ENCODE peak calls at places on chromosome 5, in seven cellular contexts. One of them, this sample, is unnamed.

GRCh38 chr5:102971693-102972293 is 148.1 kb downstream of the GIN1 start:
- DNase-seq in RWPE1: peak
- DNase-seq in sigmoid colon: no peak
- DNase-seq in thyroid gland: no peak
- DNase-seq in CD8-positive, alpha-beta T cell: no peak
- DNase-seq in spleen: no peak
- DNase-seq in OCI-LY7: peak
- DNase-seq in this sample: peak

GRCh38 chr5:78638423-78638822 is 10.1 kb downstream of the LHFPL2 start:
- DNase-seq in RWPE1: peak
- DNase-seq in OCI-LY7: no peak
- DNase-seq in sigmoid colon: peak
- DNase-seq in CD8-positive, alpha-beta T cell: no peak
- DNase-seq in thyroid gland: peak
- DNase-seq in spleen: no peak
- DNase-seq in this sample: peak

GRCh38 chr5:79229357-79230174 is 6.4 kb upstream of the JMY start:
- DNase-seq in spleen: peak
- DNase-seq in sigmoid colon: no peak
- DNase-seq in RWPE1: peak
- DNase-seq in OCI-LY7: no peak
- DNase-seq in thyroid gland: no peak
- DNase-seq in CD8-positive, alpha-beta T cell: no peak
- DNase-seq in this sample: peak

GRCh38 chr5:76958976-76959767 is 6.3 kb downstream of the CRHBP start:
- DNase-seq in spleen: no peak
- DNase-seq in CD8-positive, alpha-beta T cell: no peak
- DNase-seq in OCI-LY7: no peak
- DNase-seq in sigmoid colon: no peak
- DNase-seq in thyroid gland: no peak
- DNase-seq in RWPE1: peak
- DNase-seq in this sample: peak

GRCh38 chr5:591746-592145 is 20.4 kb upstream of the CEP72 start:
- DNase-seq in OCI-LY7: no peak
- DNase-seq in sigmoid colon: peak
- DNase-seq in RWPE1: no peak
- DNase-seq in thyroid gland: no peak
- DNase-seq in CD8-positive, alpha-beta T cell: no peak
- DNase-seq in spleen: peak
- DNase-seq in this sample: no peak

GRCh38 chr5:93741136-93741811 is at the start of gene POU5F2:
- DNase-seq in thyroid gland: no peak
- DNase-seq in CD8-positive, alpha-beta T cell: no peak
- DNase-seq in spleen: no peak
- DNase-seq in OCI-LY7: no peak
- DNase-seq in RWPE1: no peak
- DNase-seq in sigmoid colon: no peak
- DNase-seq in this sample: no peak

GRCh38 chr5:100682625-100683024 is 147.5 kb downstream of the FAM174A start:
- DNase-seq in thyroid gland: no peak
- DNase-seq in sigmoid colon: no peak
- DNase-seq in OCI-LY7: no peak
- DNase-seq in CD8-positive, alpha-beta T cell: no peak
- DNase-seq in spleen: no peak
- DNase-seq in RWPE1: no peak
- DNase-seq in this sample: no peak

GRCh38 chr5:28313543-28314334 is 1275.4 kb upstream of the CDH9 start:
- DNase-seq in thyroid gland: no peak
- DNase-seq in RWPE1: peak
- DNase-seq in sigmoid colon: no peak
- DNase-seq in spleen: no peak
- DNase-seq in OCI-LY7: no peak
- DNase-seq in CD8-positive, alpha-beta T cell: no peak
- DNase-seq in this sample: no peak

GRCh38 chr5:150223474-150223873 is 33.6 kb downstream of the SLC6A7 start:
- DNase-seq in sigmoid colon: no peak
- DNase-seq in spleen: no peak
- DNase-seq in CD8-positive, alpha-beta T cell: no peak
- DNase-seq in OCI-LY7: no peak
- DNase-seq in thyroid gland: no peak
- DNase-seq in RWPE1: no peak
- DNase-seq in this sample: no peak

GRCh38 chr5:16076657-16077056 is 102.9 kb downstream of the MARCHF11 start:
- DNase-seq in RWPE1: no peak
- DNase-seq in thyroid gland: no peak
- DNase-seq in OCI-LY7: no peak
- DNase-seq in CD8-positive, alpha-beta T cell: no peak
- DNase-seq in sigmoid colon: no peak
- DNase-seq in spleen: no peak
- DNase-seq in this sample: no peak

GRCh38 chr5:16853511-16853910 is 82.6 kb downstream of the MYO10 start:
- DNase-seq in CD8-positive, alpha-beta T cell: no peak
- DNase-seq in spleen: no peak
- DNase-seq in RWPE1: no peak
- DNase-seq in sigmoid colon: no peak
- DNase-seq in thyroid gland: no peak
- DNase-seq in OCI-LY7: no peak
- DNase-seq in this sample: no peak

GRCh38 chr5:35884125-35884788 is 27.6 kb downstream of the IL7R start:
- DNase-seq in thyroid gland: peak
- DNase-seq in OCI-LY7: peak
- DNase-seq in RWPE1: peak
- DNase-seq in spleen: no peak
- DNase-seq in CD8-positive, alpha-beta T cell: no peak
- DNase-seq in sigmoid colon: no peak
- DNase-seq in this sample: peak

GRCh38 chr5:138775034-138775433 is 21.8 kb downstream of the CTNNA1 start:
- DNase-seq in sigmoid colon: no peak
- DNase-seq in RWPE1: no peak
- DNase-seq in CD8-positive, alpha-beta T cell: no peak
- DNase-seq in OCI-LY7: no peak
- DNase-seq in thyroid gland: no peak
- DNase-seq in spleen: no peak
- DNase-seq in this sample: no peak

GRCh38 chr5:102307232-102307631 is 11.1 kb upstream of the SLCO4C1 start:
- DNase-seq in thyroid gland: no peak
- DNase-seq in sigmoid colon: no peak
- DNase-seq in CD8-positive, alpha-beta T cell: no peak
- DNase-seq in spleen: no peak
- DNase-seq in RWPE1: no peak
- DNase-seq in OCI-LY7: no peak
- DNase-seq in this sample: no peak

GRCh38 chr5:93580387-93581100 is 475 bp downstream of the NR2F1-AS1 start:
- DNase-seq in CD8-positive, alpha-beta T cell: no peak
- DNase-seq in thyroid gland: no peak
- DNase-seq in spleen: no peak
- DNase-seq in sigmoid colon: peak
- DNase-seq in RWPE1: peak
- DNase-seq in OCI-LY7: no peak
- DNase-seq in this sample: peak

GRCh38 chr5:14871084-14871572 is 450 bp downstream of the ANKH start:
- DNase-seq in OCI-LY7: peak
- DNase-seq in CD8-positive, alpha-beta T cell: peak
- DNase-seq in RWPE1: no peak
- DNase-seq in spleen: peak
- DNase-seq in sigmoid colon: peak
- DNase-seq in thyroid gland: peak
- DNase-seq in this sample: peak

GRCh38 chr5:91937121-91937520 is 554.0 kb upstream of the ARRDC3 start:
- DNase-seq in CD8-positive, alpha-beta T cell: no peak
- DNase-seq in spleen: no peak
- DNase-seq in OCI-LY7: no peak
- DNase-seq in RWPE1: no peak
- DNase-seq in sigmoid colon: no peak
- DNase-seq in thyroid gland: no peak
- DNase-seq in this sample: no peak

GRCh38 chr5:32552936-32553335 is 32.4 kb upstream of the SUB1 start:
- DNase-seq in CD8-positive, alpha-beta T cell: no peak
- DNase-seq in RWPE1: no peak
- DNase-seq in sigmoid colon: no peak
- DNase-seq in OCI-LY7: no peak
- DNase-seq in thyroid gland: no peak
- DNase-seq in spleen: no peak
- DNase-seq in this sample: no peak

GRCh38 chr5:58074717-58075116 is 385.2 kb downstream of the PLK2 start:
- DNase-seq in RWPE1: no peak
- DNase-seq in CD8-positive, alpha-beta T cell: no peak
- DNase-seq in OCI-LY7: no peak
- DNase-seq in spleen: no peak
- DNase-seq in sigmoid colon: no peak
- DNase-seq in thyroid gland: no peak
- DNase-seq in this sample: no peak

DNA sequence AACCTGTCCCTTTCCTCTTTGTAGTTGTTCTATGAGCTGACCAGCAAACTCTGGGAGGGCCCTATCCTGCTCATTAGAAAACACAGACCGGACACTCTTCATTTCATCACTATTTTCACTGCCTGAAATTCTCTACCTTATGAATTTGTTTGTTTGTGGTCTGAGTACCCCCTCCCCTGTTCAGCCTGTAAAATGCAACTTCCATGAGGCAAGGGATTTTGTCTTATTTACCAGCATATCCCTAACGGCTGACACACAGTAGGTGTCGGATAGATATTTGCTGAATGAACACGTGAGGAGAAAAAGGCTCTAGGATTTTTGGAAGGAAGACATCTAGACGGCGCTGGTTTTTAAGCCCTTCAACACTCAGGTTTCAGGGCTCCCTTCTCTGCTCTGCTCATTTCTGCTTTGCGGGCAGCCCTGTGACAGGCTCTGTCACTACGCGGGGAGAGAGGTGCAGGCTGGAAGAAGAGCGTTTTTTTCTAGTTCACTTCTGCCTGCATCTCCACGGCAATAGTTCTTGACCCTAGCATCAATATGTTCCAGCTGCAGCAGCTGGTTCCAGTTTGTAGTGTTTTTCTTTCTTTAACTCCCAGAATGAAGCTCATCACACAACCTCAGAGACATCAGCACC is 41.0 kb downstream of the KCNMB1 start:
- DNase-seq in RWPE1: no peak
- DNase-seq in CD8-positive, alpha-beta T cell: no peak
- DNase-seq in OCI-LY7: no peak
- DNase-seq in sigmoid colon: peak
- DNase-seq in thyroid gland: no peak
- DNase-seq in spleen: no peak
- DNase-seq in this sample: no peak
- TF ChIP-seq CTCF in RWPE1: no peak
- TF ChIP-seq CTCF in CD8-positive, alpha-beta T cell: peak
- TF ChIP-seq CTCF in OCI-LY7: peak
- TF ChIP-seq CTCF in sigmoid colon: no peak
- TF ChIP-seq CTCF in thyroid gland: peak
- TF ChIP-seq CTCF in spleen: no peak
- TF ChIP-seq CTCF in this sample: peak

DNA sequence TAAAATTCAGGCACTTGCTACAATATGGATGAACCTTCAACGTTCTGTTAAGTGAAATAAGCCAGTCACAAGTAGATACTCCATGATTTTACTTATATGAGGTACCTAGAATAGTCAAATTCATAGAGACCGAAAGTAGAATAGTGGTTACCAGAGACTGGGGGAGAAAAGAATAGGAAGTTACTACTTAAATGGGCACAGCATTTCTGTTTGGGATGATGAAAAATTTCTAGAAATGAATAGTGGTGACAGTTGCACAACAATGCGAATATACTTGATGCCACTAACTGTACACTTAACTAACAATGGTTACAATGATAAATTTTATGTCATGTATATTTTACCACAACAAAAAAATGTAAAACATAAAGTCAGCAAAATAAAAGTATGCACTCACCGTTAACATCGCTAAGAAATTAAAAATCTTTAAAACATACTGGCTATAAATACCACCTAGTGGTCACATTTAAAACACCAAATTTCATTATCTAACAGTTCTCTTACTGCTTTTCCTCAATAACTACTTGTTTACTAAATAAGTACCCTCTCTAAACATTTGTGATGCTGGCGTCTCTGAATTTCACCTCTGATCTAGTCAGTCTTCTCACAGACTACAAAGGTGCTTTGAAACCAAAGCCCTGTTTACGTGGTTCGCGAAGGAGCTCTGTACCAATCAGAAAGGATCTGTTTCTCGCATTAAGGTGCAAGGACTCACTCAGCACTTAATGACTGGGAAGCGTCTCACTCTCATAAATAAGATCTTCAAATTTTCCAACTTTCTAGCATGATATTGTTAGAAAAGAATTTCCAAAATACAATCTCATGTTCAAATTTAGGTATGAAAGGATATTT is 22.7 kb downstream of the KIF3A start:
- DNase-seq in thyroid gland: no peak
- DNase-seq in CD8-positive, alpha-beta T cell: no peak
- DNase-seq in OCI-LY7: peak
- DNase-seq in spleen: no peak
- DNase-seq in sigmoid colon: no peak
- DNase-seq in RWPE1: no peak
- DNase-seq in this sample: no peak
- TF ChIP-seq CTCF in thyroid gland: peak
- TF ChIP-seq CTCF in CD8-positive, alpha-beta T cell: peak
- TF ChIP-seq CTCF in OCI-LY7: peak
- TF ChIP-seq CTCF in spleen: peak
- TF ChIP-seq CTCF in sigmoid colon: no peak
- TF ChIP-seq CTCF in RWPE1: peak
- TF ChIP-seq CTCF in this sample: peak

DNA sequence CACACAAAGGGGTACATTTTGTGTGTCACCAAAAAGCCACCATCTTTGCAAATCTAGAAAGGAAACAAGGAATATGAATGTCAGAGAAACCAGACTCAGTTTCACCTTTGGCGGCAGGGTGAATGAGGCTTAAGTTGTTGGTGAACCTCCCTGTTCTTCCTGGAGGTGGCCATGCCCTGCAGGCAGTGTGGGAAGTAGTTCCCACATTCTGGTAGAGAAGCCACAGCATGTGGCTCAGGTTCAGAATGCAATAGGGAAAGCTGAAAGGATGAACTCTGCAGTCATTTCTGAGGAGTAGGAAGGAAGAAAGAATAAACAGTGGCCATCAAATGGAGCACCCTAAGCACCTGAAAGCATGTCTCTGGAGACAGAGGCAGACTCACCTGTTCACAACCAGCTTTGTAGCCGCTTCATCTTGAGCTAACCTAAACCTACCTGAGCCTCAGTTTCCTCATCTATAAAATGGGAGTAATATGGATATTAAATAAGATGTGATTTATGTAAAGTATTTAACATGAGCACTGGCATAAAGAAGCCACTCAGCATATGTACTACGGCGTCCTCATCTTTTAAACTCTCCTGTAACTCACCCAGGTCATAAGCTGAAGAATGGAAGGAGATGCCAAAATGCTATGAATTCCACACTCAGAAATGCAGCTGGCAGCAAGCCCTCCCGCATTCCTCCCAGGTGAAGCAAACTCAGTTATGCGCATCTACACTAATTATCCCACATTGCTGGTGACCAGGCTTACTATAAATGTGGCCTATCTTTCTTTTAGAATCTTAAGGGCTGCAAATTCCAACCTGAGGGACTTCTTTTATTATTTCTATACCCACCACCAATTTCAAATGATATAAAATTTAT is 86.0 kb downstream of the ZNF608 start:
- DNase-seq in RWPE1: peak
- DNase-seq in CD8-positive, alpha-beta T cell: no peak
- DNase-seq in thyroid gland: peak
- DNase-seq in OCI-LY7: no peak
- DNase-seq in sigmoid colon: no peak
- DNase-seq in spleen: no peak
- DNase-seq in this sample: peak
- TF ChIP-seq CTCF in RWPE1: no peak
- TF ChIP-seq CTCF in CD8-positive, alpha-beta T cell: no peak
- TF ChIP-seq CTCF in thyroid gland: no peak
- TF ChIP-seq CTCF in OCI-LY7: no peak
- TF ChIP-seq CTCF in sigmoid colon: no peak
- TF ChIP-seq CTCF in spleen: no peak
- TF ChIP-seq CTCF in this sample: no peak

GRCh38 chr5:9835121-9835770 is 205.1 kb upstream of the TAS2R1 start:
- DNase-seq in OCI-LY7: no peak
- DNase-seq in spleen: no peak
- DNase-seq in CD8-positive, alpha-beta T cell: no peak
- DNase-seq in RWPE1: no peak
- DNase-seq in thyroid gland: no peak
- DNase-seq in sigmoid colon: no peak
- DNase-seq in this sample: no peak
- TF ChIP-seq CTCF in OCI-LY7: no peak
- TF ChIP-seq CTCF in spleen: no peak
- TF ChIP-seq CTCF in CD8-positive, alpha-beta T cell: no peak
- TF ChIP-seq CTCF in RWPE1: no peak
- TF ChIP-seq CTCF in thyroid gland: no peak
- TF ChIP-seq CTCF in sigmoid colon: no peak
- TF ChIP-seq CTCF in this sample: no peak

This sample was measured in MCF 10A.